ENCODE peak calls at places on chromosome 12, in six cellular contexts. C is stromal cell of bone marrow, L is HFF-Myc, Y is GM03348, G is Panc1, H is GM23248. P is an unnamed sample.

GRCh38 chr12:77104281-77104680 is 38.9 kb upstream of the E2F7 start:
- DNase-seq in H (peak), C (no peak), G (no peak), Y (no peak), L (no peak), P (no peak)

GRCh38 chr12:110114596-110114995 is 9.6 kb upstream of the IFT81 start:
- DNase-seq in G (no peak), Y (no peak), L (no peak), H (no peak), C (no peak), P (no peak)

GRCh38 chr12:47591387-47591786 is 114.4 kb downstream of the RPAP3 start:
- DNase-seq in L (no peak), G (no peak), H (peak), Y (peak), C (no peak), P (no peak)

GRCh38 chr12:93547778-93548177 is 24.7 kb upstream of the SOCS2 start:
- DNase-seq in Y (no peak), L (no peak), H (no peak), G (no peak), C (no peak), P (no peak)

GRCh38 chr12:78290606-78291345 is 460.1 kb downstream of the NAV3 start:
- DNase-seq in C (peak), H (peak), L (no peak), G (no peak), Y (peak), P (peak)

GRCh38 chr12:89162704-89163261 is 189.5 kb downstream of the DUSP6 start:
- DNase-seq in Y (peak), H (peak), L (peak), C (peak), G (peak), P (no peak)

GRCh38 chr12:52324068-52324444 is 2.9 kb upstream of the KRT83 start:
- DNase-seq in Y (no peak), G (no peak), C (no peak), L (no peak), H (no peak), P (no peak)

GRCh38 chr12:76539727-76540126 is 19.8 kb downstream of the OSBPL8 start:
- DNase-seq in L (no peak), H (no peak), Y (no peak), C (no peak), G (no peak), P (no peak)

GRCh38 chr12:3967556-3968160 is 94.5 kb upstream of the PARP11 start:
- DNase-seq in Y (no peak), H (no peak), C (no peak), G (no peak), L (no peak), P (no peak)

GRCh38 chr12:24201258-24201970 is 251.9 kb upstream of the SOX5 start:
- DNase-seq in L (no peak), H (no peak), C (no peak), Y (no peak), G (no peak), P (no peak)

GRCh38 chr12:96687719-96688118 is 198.3 kb downstream of the CFAP54 start:
- DNase-seq in L (no peak), C (no peak), Y (no peak), H (no peak), G (no peak), P (no peak)

GRCh38 chr12:108289342-108290131 is 49.6 kb downstream of the CMKLR1 start:
- DNase-seq in H (no peak), G (no peak), C (no peak), L (no peak), Y (no peak), P (no peak)

GRCh38 chr12:75722714-75723200 is 211.3 kb upstream of the KRR1 start:
- DNase-seq in Y (peak), C (peak), H (peak), L (peak), G (no peak), P (peak)

GRCh38 chr12:19402743-19403400 is 36.4 kb upstream of the AEBP2 start:
- DNase-seq in C (no peak), G (no peak), H (peak), L (no peak), Y (no peak), P (peak)

GRCh38 chr12:105805730-105806390 is 332.9 kb downstream of the NUAK1 start:
- DNase-seq in Y (no peak), G (no peak), C (no peak), H (no peak), L (no peak), P (no peak)

GRCh38 chr12:11814362-11814761 is 164.9 kb downstream of the ETV6 start:
- DNase-seq in Y (peak), H (peak), C (no peak), L (no peak), G (no peak), P (no peak)

GRCh38 chr12:88420460-88420859 is 159.8 kb downstream of the KITLG start:
- DNase-seq in C (peak), G (no peak), L (peak), Y (peak), H (peak), P (no peak)

GRCh38 chr12:81811778-81812125 is 52.6 kb upstream of the PPFIA2 start:
- DNase-seq in H (no peak), C (no peak), G (no peak), Y (no peak), L (no peak), P (no peak)

GRCh38 chr12:23303220-23303619 is 646.2 kb downstream of the SOX5 start:
- DNase-seq in H (no peak), Y (no peak), L (no peak), G (no peak), C (no peak), P (no peak)

GRCh38 chr12:24903305-24904088 is 45.4 kb downstream of the BCAT1 start:
- DNase-seq in L (no peak), H (peak), C (no peak), G (no peak), Y (no peak), P (no peak)

GRCh38 chr12:96034631-96035282 is 630 bp downstream of the LTA4H start:
- DNase-seq in C (no peak), L (no peak), Y (peak), H (peak), G (no peak), P (peak)

GRCh38 chr12:92496790-92497189 is 206.0 kb upstream of the PLEKHG7 start:
- DNase-seq in G (no peak), H (no peak), C (no peak), L (no peak), Y (no peak), P (no peak)

GRCh38 chr12:121718653-121719239 is 6.2 kb downstream of the TMEM120B start:
- DNase-seq in G (no peak), C (no peak), L (no peak), Y (no peak), H (no peak), P (no peak)

GRCh38 chr12:12734561-12735071 is 17.4 kb downstream of the CDKN1B start:
- DNase-seq in L (no peak), G (no peak), H (no peak), Y (no peak), C (no peak), P (no peak)

GRCh38 chr12:85872497-85873091 is 1.5 kb upstream of the NTS start:
- DNase-seq in G (peak), C (peak), H (peak), Y (peak), L (peak), P (peak)

GRCh38 chr12:62692884-62693283 is 226.3 kb downstream of the MON2 start:
- DNase-seq in H (peak), Y (peak), G (no peak), C (no peak), L (no peak), P (no peak)

P was measured in retinal pigment epithelial cell.